ENCODE peak calls at places on chromosomes 12 and 14, in nine cellular contexts. M is neural crest cell; F is tibial artery; B is cardiac muscle cell; U is neural progenitor cell; Y is left ventricle myocardium inferior; P is CD8-positive, alpha-beta T cell; A is ascending aorta; E is psoas muscle. T is an unnamed sample.

GRCh38 chr14:26290007-26290530 is 307.8 kb downstream of the NOVA1 start:
- DNase-seq in F (no peak), M (no peak), A (no peak), B (no peak), Y (no peak), E (no peak), P (no peak), U (no peak), T (no peak)

GRCh38 chr14:70856851-70857498 is 47.7 kb upstream of the MAP3K9 start:
- DNase-seq in P (no peak), F (no peak), B (no peak), M (no peak), Y (no peak), A (no peak), U (no peak), E (no peak), T (no peak)

GRCh38 chr12:52214421-52214802 is 18.6 kb upstream of the KRT7 start:
- DNase-seq in M (no peak), B (no peak), F (peak), A (no peak), P (no peak), U (no peak), E (no peak), Y (no peak), T (no peak)

GRCh38 chr14:72883963-72884362 is 9.9 kb downstream of the DPF3 start:
- DNase-seq in A (no peak), E (no peak), P (no peak), Y (no peak), F (no peak), M (no peak), B (no peak), U (no peak), T (no peak)

GRCh38 chr12:6266431-6267006 is 44.0 kb upstream of the PLEKHG6 start:
- DNase-seq in A (no peak), M (no peak), F (no peak), U (no peak), E (no peak), B (no peak), P (no peak), Y (no peak), T (no peak)

GRCh38 chr12:13435535-13435934 is 239.0 kb downstream of the EMP1 start:
- DNase-seq in U (peak), M (no peak), B (no peak), P (no peak), E (no peak), F (no peak), A (no peak), Y (no peak), T (no peak)

GRCh38 chr12:57340104-57340503 is 89.1 kb upstream of the STAC3 start:
- DNase-seq in B (peak), M (no peak), U (peak), Y (peak), A (peak), F (peak), P (no peak), E (peak), T (no peak)

GRCh38 chr14:39107624-39108023 is 4.6 kb upstream of the SEC23A start:
- DNase-seq in P (no peak), Y (no peak), F (no peak), M (no peak), A (no peak), U (peak), B (peak), E (no peak), T (no peak)

GRCh38 chr12:56150563-56150962 is 1.8 kb upstream of the MYL6B start:
- DNase-seq in A (no peak), E (no peak), M (no peak), U (no peak), B (no peak), Y (no peak), P (no peak), F (no peak), T (no peak)

GRCh38 chr12:19925881-19926665 is 442.3 kb upstream of the PDE3A start:
- DNase-seq in U (no peak), F (no peak), B (no peak), Y (no peak), P (no peak), A (no peak), E (no peak), M (no peak), T (no peak)

GRCh38 chr12:121534495-121535148 is 46.2 kb downstream of the KDM2B start:
- DNase-seq in A (no peak), M (no peak), Y (no peak), F (no peak), U (peak), E (no peak), P (peak), B (no peak), T (no peak)

GRCh38 chr14:66196670-66197069 is 289.5 kb upstream of the CCDC196 start:
- DNase-seq in Y (no peak), M (no peak), F (no peak), B (no peak), U (peak), E (no peak), P (no peak), A (no peak), T (no peak)

GRCh38 chr12:25438638-25439037 is 114.4 kb downstream of the LMNTD1 start:
- DNase-seq in U (no peak), F (no peak), E (no peak), B (no peak), Y (no peak), A (no peak), M (no peak), P (no peak), T (no peak)

GRCh38 chr12:115174928-115175327 is 491.0 kb upstream of the TBX3 start:
- DNase-seq in A (no peak), E (no peak), Y (no peak), B (peak), F (no peak), M (no peak), U (no peak), P (no peak), T (no peak)

GRCh38 chr12:57776247-57776587 is 3.8 kb downstream of the EEF1AKMT3 start:
- DNase-seq in P (no peak), B (no peak), M (no peak), Y (no peak), U (no peak), F (no peak), A (no peak), E (no peak), T (no peak)

GRCh38 chr12:31813305-31813704 is 84.5 kb upstream of the AMN1 start:
- DNase-seq in P (no peak), U (peak), F (no peak), E (no peak), M (no peak), Y (no peak), B (no peak), A (no peak), T (no peak)

GRCh38 chr14:55107766-55108554 is 21.1 kb upstream of the LGALS3 start:
- DNase-seq in P (no peak), A (peak), Y (peak), F (peak), U (no peak), M (no peak), E (peak), B (no peak), T (no peak)

GRCh38 chr14:38987781-38988180 is 115.3 kb downstream of the SEC23A start:
- DNase-seq in Y (no peak), B (no peak), M (no peak), F (no peak), U (no peak), A (no peak), P (no peak), E (no peak), T (no peak)

GRCh38 chr14:52793061-52793460 is 1.7 kb upstream of the GNPNAT1 start:
- DNase-seq in A (no peak), E (no peak), F (no peak), M (no peak), U (no peak), Y (no peak), B (no peak), P (no peak), T (no peak)

GRCh38 chr12:44581642-44582242 is 294.4 kb downstream of the NELL2 start:
- DNase-seq in E (no peak), F (no peak), B (no peak), P (no peak), A (no peak), M (no peak), U (peak), Y (no peak), T (no peak)

GRCh38 chr12:112711026-112711425 is 80.5 kb upstream of the RPH3A start:
- DNase-seq in U (peak), B (no peak), P (no peak), Y (no peak), A (no peak), F (no peak), M (no peak), E (no peak), T (no peak)

GRCh38 chr14:90624228-90624627 is 192.0 kb downstream of the TTC7B start:
- DNase-seq in U (no peak), B (no peak), M (no peak), P (no peak), F (peak), A (peak), E (peak), Y (peak), T (no peak)

GRCh38 chr12:88953029-88953586 is 372.8 kb upstream of the KITLG start:
- DNase-seq in E (no peak), U (no peak), B (no peak), M (no peak), F (no peak), Y (no peak), A (no peak), P (no peak), T (no peak)

GRCh38 chr12:116922194-116922897 is 11.6 kb downstream of the FBXW8 start:
- DNase-seq in F (no peak), A (no peak), E (no peak), M (no peak), P (no peak), U (no peak), Y (no peak), B (no peak), T (no peak)

GRCh38 chr12:110111476-110112334 is 12.5 kb upstream of the IFT81 start:
- DNase-seq in M (no peak), A (peak), E (no peak), F (peak), U (no peak), P (no peak), B (no peak), Y (no peak), T (no peak)

GRCh38 chr12:50574621-50575348 is 70.0 kb downstream of the DIP2B start:
- DNase-seq in U (no peak), B (no peak), F (no peak), A (no peak), P (no peak), Y (no peak), M (no peak), E (no peak), T (no peak)

GRCh38 chr12:3869860-3870259 is 3.3 kb downstream of the PARP11 start:
- DNase-seq in A (no peak), M (no peak), B (no peak), F (no peak), U (no peak), P (peak), E (no peak), Y (no peak), T (no peak)

GRCh38 chr12:2429032-2429431 is 365.7 kb upstream of the FKBP4 start:
- DNase-seq in F (peak), Y (no peak), A (peak), E (no peak), B (no peak), M (no peak), U (no peak), P (no peak), T (no peak)

GRCh38 chr12:8866429-8866828 is 44.0 kb downstream of the A2ML1 start:
- DNase-seq in A (no peak), P (no peak), M (no peak), B (no peak), F (no peak), Y (no peak), E (no peak), U (no peak), T (no peak)

GRCh38 chr14:101087614-101088394 is 184.3 kb upstream of the RTL1 start:
- DNase-seq in F (peak), M (no peak), A (peak), U (no peak), E (no peak), P (no peak), Y (no peak), B (no peak), T (no peak)

GRCh38 chr12:85835810-85836715 is at the start of gene RASSF9:
- DNase-seq in M (no peak), P (no peak), B (no peak), E (peak), A (peak), F (peak), Y (peak), U (peak), T (no peak)

GRCh38 chr12:91606662-91607377 is 424.2 kb upstream of the DCN start:
- DNase-seq in A (no peak), E (no peak), U (no peak), P (no peak), Y (no peak), B (no peak), M (no peak), F (no peak), T (no peak)

GRCh38 chr12:9810721-9811120 is 16.6 kb upstream of the KLRF1 start:
- DNase-seq in F (no peak), B (no peak), E (no peak), A (no peak), P (no peak), M (no peak), U (no peak), Y (no peak), T (no peak)

GRCh38 chr12:121600702-121601336 is 20.0 kb upstream of the KDM2B start:
- DNase-seq in F (no peak), P (no peak), U (no peak), Y (no peak), E (no peak), B (no peak), M (no peak), A (no peak), T (no peak)

GRCh38 chr12:90216815-90217214 is 508.2 kb upstream of the ATP2B1 start:
- DNase-seq in E (no peak), M (no peak), B (no peak), U (no peak), F (no peak), P (no peak), A (no peak), Y (no peak), T (no peak)

GRCh38 chr12:26711072-26711471 is 121.9 kb downstream of the ITPR2 start:
- DNase-seq in U (no peak), E (no peak), P (no peak), A (no peak), Y (no peak), B (no peak), F (no peak), M (no peak), T (no peak)

DNA sequence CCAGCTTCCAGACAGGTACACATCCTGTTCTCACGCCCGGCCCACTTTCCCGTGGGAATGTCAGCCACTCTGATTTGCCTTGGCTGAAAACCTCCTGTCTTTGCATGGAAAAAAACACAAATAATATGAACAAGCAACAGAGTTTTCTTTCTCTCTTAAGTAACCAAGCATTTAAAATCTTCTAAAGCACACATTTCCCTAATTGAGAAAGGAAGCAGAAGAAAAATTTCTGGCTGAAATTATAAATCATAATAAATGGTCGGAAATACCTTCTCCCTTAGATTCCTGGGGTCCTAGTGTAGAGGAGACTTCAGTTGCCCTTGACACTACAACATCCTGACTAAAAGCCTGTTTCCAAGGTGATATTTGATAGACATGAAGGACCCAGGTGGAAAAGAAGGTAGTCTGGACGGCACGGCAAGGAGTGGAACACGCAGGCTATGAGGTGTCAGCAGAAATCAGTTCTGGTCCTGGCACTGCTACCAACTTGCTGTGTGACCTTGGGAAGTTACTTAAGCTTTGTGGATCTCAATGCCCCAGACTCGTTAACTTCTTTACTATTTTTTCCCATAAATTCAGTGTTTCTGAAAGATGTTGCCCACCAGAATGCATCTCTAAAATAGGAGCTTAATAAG is 37.0 kb upstream of the BCL2L14 start:
- DNase-seq in A (no peak), Y (no peak), P (no peak), B (no peak), F (no peak), U (no peak), E (no peak), M (no peak), T (no peak)
- TF ChIP-seq CTCF in A (no peak), Y (no peak), P (peak), B (no peak), F (no peak), U (no peak), E (no peak), M (peak), T (no peak)

DNA sequence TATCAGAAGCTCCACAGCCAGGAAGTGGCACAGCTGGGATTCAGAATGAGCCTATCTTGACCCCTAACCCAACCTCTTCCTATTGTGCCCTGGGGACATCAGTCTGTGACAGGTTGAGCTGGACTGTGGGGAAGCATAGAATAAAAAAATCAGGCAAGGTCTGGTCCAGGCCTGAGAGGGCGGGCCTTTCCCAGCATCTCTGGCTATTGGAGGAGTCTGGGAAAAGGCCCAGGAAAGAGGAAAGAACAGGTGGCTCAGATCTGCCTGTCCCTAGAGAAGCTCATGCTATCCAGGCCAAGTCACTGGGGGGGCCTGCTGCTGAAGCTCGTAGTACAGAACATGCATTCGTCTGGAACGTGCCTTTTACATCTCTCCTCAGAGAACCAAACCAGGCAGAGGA is 100.5 kb downstream of the PPM1H start:
- DNase-seq in E (no peak), M (no peak), A (no peak), F (no peak), P (no peak), B (no peak), Y (peak), U (no peak), T (no peak)
- TF ChIP-seq CTCF in E (no peak), M (no peak), A (no peak), F (no peak), P (no peak), B (no peak), Y (no peak), U (no peak), T (no peak)

GRCh38 chr12:119988440-119988787 is 622 bp upstream of the BICDL1 start:
- DNase-seq in A (no peak), Y (no peak), U (no peak), P (no peak), B (no peak), M (no peak), F (no peak), E (no peak), T (no peak)
- TF ChIP-seq CTCF in A (no peak), Y (no peak), U (peak), P (no peak), B (peak), M (peak), F (no peak), E (no peak), T (no peak)

DNA sequence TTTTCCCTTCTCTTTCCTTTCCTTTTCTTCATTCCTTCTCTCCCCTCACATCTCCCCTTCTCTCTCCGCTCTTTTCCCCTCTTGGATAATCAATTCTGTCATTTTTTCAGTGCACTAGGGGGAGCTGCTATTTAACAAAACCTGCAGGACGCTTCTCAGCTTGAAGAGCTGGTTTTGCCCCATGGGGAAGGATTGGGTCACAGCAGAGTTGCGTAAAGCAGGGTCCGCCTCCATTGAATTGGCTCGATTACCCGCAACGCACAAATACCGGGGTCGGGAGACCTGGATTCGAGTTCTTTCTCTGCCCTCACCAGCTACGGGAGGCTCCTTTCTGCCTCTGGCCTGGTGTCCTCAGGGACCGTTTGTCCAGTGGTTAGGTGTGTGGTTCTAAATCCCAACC is 42.1 kb upstream of the CHGA start:
- DNase-seq in Y (no peak), M (no peak), A (no peak), B (peak), F (no peak), E (peak), U (peak), P (no peak), T (no peak)
- TF ChIP-seq CTCF in Y (peak), M (peak), A (no peak), B (peak), F (no peak), E (no peak), U (peak), P (no peak), T (peak)

DNA sequence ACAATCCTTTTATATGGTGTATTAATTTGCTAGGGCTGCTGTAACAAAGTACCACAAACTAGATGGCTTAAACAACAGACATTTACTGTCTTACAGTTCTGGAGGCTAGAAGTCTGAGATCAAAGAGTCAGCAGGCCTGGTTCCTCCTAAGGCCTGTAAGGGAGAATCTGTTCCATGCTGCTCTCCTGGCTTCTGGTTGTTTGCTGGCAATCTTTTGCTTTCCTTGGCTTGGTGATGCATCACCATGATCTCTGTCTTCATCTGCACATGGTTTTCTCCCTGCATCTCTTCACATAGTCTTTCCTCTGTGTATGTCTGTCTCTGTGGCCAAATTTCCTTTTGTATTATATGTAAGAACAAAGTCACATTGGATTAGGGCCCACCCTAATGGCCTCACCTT is 168.4 kb downstream of the CAPZA3 start:
- DNase-seq in M (no peak), E (no peak), U (no peak), A (no peak), Y (no peak), B (no peak), F (no peak), P (no peak), T (no peak)
- TF ChIP-seq CTCF in M (no peak), E (no peak), U (no peak), A (no peak), Y (no peak), B (no peak), F (no peak), P (no peak), T (no peak)

DNA sequence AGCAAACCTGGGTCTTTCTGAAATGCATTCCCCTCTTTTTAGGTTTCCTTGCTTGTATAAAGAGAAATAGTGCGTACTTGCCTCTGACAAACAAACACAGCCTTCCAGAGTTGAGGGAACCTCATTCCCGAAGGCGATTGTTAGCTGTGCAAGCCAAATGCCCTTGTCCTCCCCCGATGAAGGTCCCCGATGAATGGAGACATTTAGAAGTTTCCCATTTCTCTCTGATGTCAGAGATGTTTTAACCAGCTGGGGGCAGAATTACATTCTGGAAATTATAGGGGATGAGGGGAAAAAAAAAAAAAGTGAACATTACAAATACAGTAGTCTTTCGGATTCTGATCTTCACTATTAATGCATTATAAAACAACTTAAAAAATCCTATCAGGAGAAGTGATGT is 366.8 kb downstream of the VRK1 start:
- DNase-seq in E (no peak), B (no peak), P (no peak), F (no peak), A (no peak), M (no peak), U (no peak), Y (no peak), T (no peak)
- TF ChIP-seq CTCF in E (no peak), B (no peak), P (no peak), F (no peak), A (no peak), M (no peak), U (no peak), Y (no peak), T (peak)

GRCh38 chr14:24298892-24299254 is 707 bp downstream of the DHRS1 start:
- DNase-seq in E (no peak), Y (no peak), M (no peak), U (no peak), F (no peak), B (no peak), P (peak), A (no peak), T (no peak)
- TF ChIP-seq CTCF in E (no peak), Y (no peak), M (no peak), U (no peak), F (no peak), B (no peak), P (no peak), A (no peak), T (no peak)

GRCh38 chr12:131049002-131049401 is 95.3 kb downstream of the ADGRD1 start:
- DNase-seq in E (peak), A (no peak), P (no peak), B (no peak), U (no peak), Y (no peak), F (no peak), M (no peak), T (no peak)
- TF ChIP-seq CTCF in E (no peak), A (no peak), P (no peak), B (no peak), U (no peak), Y (no peak), F (no peak), M (no peak), T (no peak)

T was measured in progenitor cell of endocrine pancreas.